ENCODE peak calls at places on chromosomes 6 and 20, in four cellular contexts. One of them, this sample, is unnamed.

GRCh38 chr6:112037783-112038216 is 16.1 kb upstream of the CCN6 start:
- DNase-seq in GM12865: no peak
- DNase-seq in activated T-cell treated with anti-CD3 and anti-CD28 coated beads for 1 hour: no peak
- DNase-seq in H9: no peak
- DNase-seq in this sample: peak

GRCh38 chr6:92538296-92538695 is 881.1 kb downstream of the EPHA7 start:
- DNase-seq in GM12865: no peak
- DNase-seq in activated T-cell treated with anti-CD3 and anti-CD28 coated beads for 1 hour: no peak
- DNase-seq in H9: no peak
- DNase-seq in this sample: no peak

GRCh38 chr20:50679753-50680105 is 11.6 kb downstream of the RIPOR3 start:
- DNase-seq in GM12865: no peak
- DNase-seq in activated T-cell treated with anti-CD3 and anti-CD28 coated beads for 1 hour: no peak
- DNase-seq in H9: no peak
- DNase-seq in this sample: no peak

GRCh38 chr20:2889797-2890196 is 16.5 kb downstream of the PTPRA start:
- DNase-seq in GM12865: no peak
- DNase-seq in activated T-cell treated with anti-CD3 and anti-CD28 coated beads for 1 hour: no peak
- DNase-seq in H9: no peak
- DNase-seq in this sample: no peak

GRCh38 chr6:170248861-170249600 is 41.8 kb downstream of the DLL1 start:
- DNase-seq in GM12865: no peak
- DNase-seq in activated T-cell treated with anti-CD3 and anti-CD28 coated beads for 1 hour: no peak
- DNase-seq in H9: no peak
- DNase-seq in this sample: no peak

GRCh38 chr6:73612611-73613010 is 41.2 kb downstream of the SLC17A5 start:
- DNase-seq in GM12865: no peak
- DNase-seq in activated T-cell treated with anti-CD3 and anti-CD28 coated beads for 1 hour: no peak
- DNase-seq in H9: no peak
- DNase-seq in this sample: no peak

GRCh38 chr6:168841609-168842278 is 400.8 kb downstream of the SMOC2 start:
- DNase-seq in GM12865: no peak
- DNase-seq in activated T-cell treated with anti-CD3 and anti-CD28 coated beads for 1 hour: no peak
- DNase-seq in H9: no peak
- DNase-seq in this sample: no peak

GRCh38 chr6:166318227-166318626 is 10.0 kb upstream of the PRR18 start:
- DNase-seq in GM12865: no peak
- DNase-seq in activated T-cell treated with anti-CD3 and anti-CD28 coated beads for 1 hour: no peak
- DNase-seq in H9: no peak
- DNase-seq in this sample: no peak

GRCh38 chr20:55500130-55500529 is 505.2 kb downstream of the CBLN4 start:
- DNase-seq in GM12865: no peak
- DNase-seq in activated T-cell treated with anti-CD3 and anti-CD28 coated beads for 1 hour: no peak
- DNase-seq in H9: no peak
- DNase-seq in this sample: no peak

GRCh38 chr20:21396921-21397340 is 395 bp downstream of the NKX2-4 start:
- DNase-seq in GM12865: no peak
- DNase-seq in activated T-cell treated with anti-CD3 and anti-CD28 coated beads for 1 hour: no peak
- DNase-seq in H9: peak
- DNase-seq in this sample: no peak

GRCh38 chr6:72653032-72653431 is 31.2 kb downstream of the KCNQ5 start:
- DNase-seq in GM12865: no peak
- DNase-seq in activated T-cell treated with anti-CD3 and anti-CD28 coated beads for 1 hour: no peak
- DNase-seq in H9: no peak
- DNase-seq in this sample: no peak

GRCh38 chr6:43269273-43270007 is 26.2 kb downstream of the TTBK1 start:
- DNase-seq in GM12865: no peak
- DNase-seq in activated T-cell treated with anti-CD3 and anti-CD28 coated beads for 1 hour: peak
- DNase-seq in H9: peak
- DNase-seq in this sample: no peak

GRCh38 chr6:27388293-27389197 is at the start of gene ZNF391:
- DNase-seq in GM12865: peak
- DNase-seq in activated T-cell treated with anti-CD3 and anti-CD28 coated beads for 1 hour: peak
- DNase-seq in H9: peak
- DNase-seq in this sample: peak

GRCh38 chr6:34947561-34947960 is 58.5 kb downstream of the ANKS1A start:
- DNase-seq in GM12865: no peak
- DNase-seq in activated T-cell treated with anti-CD3 and anti-CD28 coated beads for 1 hour: no peak
- DNase-seq in H9: no peak
- DNase-seq in this sample: no peak

This sample was measured in fibroblast of the aortic adventitia.